ENCODE peak calls at places on chromosomes 12 and 14, in six cellular contexts. U, Q, H, P, W and G are unnamed samples.

GRCh38 chr12:53054112-53054878 is 4.4 kb downstream of the TNS2 start:
- DNase-seq in P (peak; percentile 96), H (peak; percentile 83), W (peak; percentile 86), Q (peak; percentile 95), U (peak; percentile 98), G (peak; percentile 77)

GRCh38 chr14:93965287-93965821 is 11.0 kb downstream of the ASB2 start:
- DNase-seq in U (peak; percentile 32), Q (no peak), W (no peak), P (no peak), H (peak; percentile 90), G (no peak)

GRCh38 chr12:77584860-77585259 is 245.8 kb upstream of the NAV3 start:
- DNase-seq in W (no peak), P (no peak), H (no peak), Q (no peak), U (no peak), G (no peak)

GRCh38 chr14:76205708-76206107 is 54.0 kb downstream of the GPATCH2L start:
- DNase-seq in W (no peak), U (no peak), H (no peak), P (no peak), Q (no peak), G (no peak)

GRCh38 chr12:81167694-81168093 is 89.8 kb downstream of the ACSS3 start:
- DNase-seq in Q (no peak), H (peak; percentile 28), U (peak; percentile 33), P (no peak), W (no peak), G (no peak)

GRCh38 chr12:26680724-26681455 is 152.1 kb downstream of the ITPR2 start:
- DNase-seq in P (no peak), W (no peak), U (peak; percentile 26), Q (no peak), H (peak; percentile 85), G (no peak)

GRCh38 chr12:71504471-71504852 is 64.9 kb downstream of the LGR5 start:
- DNase-seq in W (no peak), H (no peak), P (no peak), Q (no peak), U (no peak), G (no peak)

GRCh38 chr12:120231316-120232011 is 30.6 kb upstream of the RPLP0 start:
- DNase-seq in W (peak; percentile 55), Q (peak; percentile 84), U (peak; percentile 97), H (peak; percentile 84), P (peak; percentile 81), G (no peak)

GRCh38 chr12:79451988-79452387 is 238.8 kb downstream of the PAWR start:
- DNase-seq in Q (no peak), W (no peak), P (no peak), H (peak; percentile 86), U (peak; percentile 94), G (no peak)

GRCh38 chr12:61810486-61810885 is 449.7 kb upstream of the USP15 start:
- DNase-seq in U (peak; percentile 1), Q (no peak), W (no peak), H (no peak), P (no peak), G (no peak)

GRCh38 chr12:123671876-123672275 is 963 bp downstream of the TCTN2 start:
- DNase-seq in P (no peak), Q (no peak), U (no peak), H (peak; percentile 22), W (no peak), G (no peak)

GRCh38 chr12:66367015-66367667 is 64.8 kb downstream of the HELB start:
- DNase-seq in H (no peak), Q (no peak), W (no peak), U (no peak), P (no peak), G (no peak)

GRCh38 chr12:92955997-92956663 is 27.0 kb upstream of the EEA1 start:
- DNase-seq in Q (no peak), U (peak; percentile 28), P (no peak), W (no peak), H (peak; percentile 95), G (no peak)

GRCh38 chr14:60643443-60644402 is 5.6 kb downstream of the SIX1 start:
- DNase-seq in W (no peak), H (no peak), Q (no peak), U (no peak), P (no peak), G (no peak)

GRCh38 chr14:100239200-100239839 is 376 bp downstream of the YY1 start:
- DNase-seq in Q (peak; percentile 51), P (peak; percentile 44), U (no peak), H (no peak), W (peak; percentile 13), G (no peak)

GRCh38 chr14:85622986-85623385 is 93.0 kb downstream of the FLRT2 start:
- DNase-seq in W (no peak), U (no peak), P (no peak), H (no peak), Q (no peak), G (no peak)

GRCh38 chr12:65609359-65609771 is 214.9 kb upstream of the HMGA2 start:
- DNase-seq in P (no peak), U (peak; percentile 82), H (peak; percentile 90), Q (no peak), W (no peak), G (no peak)

GRCh38 chr14:68782091-68782981 is 10.5 kb downstream of the ZFP36L1 start:
- DNase-seq in Q (peak; percentile 76), H (no peak), U (no peak), W (no peak), P (no peak), G (no peak)

GRCh38 chr14:54189358-54190354 is 207.2 kb upstream of the CDKN3 start:
- DNase-seq in W (no peak), Q (no peak), P (no peak), U (peak; percentile 85), H (peak; percentile 62), G (no peak)

GRCh38 chr14:50955373-50956043 is 11.2 kb upstream of the PYGL start:
- DNase-seq in Q (peak; percentile 51), P (no peak), W (no peak), U (peak; percentile 98), H (peak; percentile 93), G (no peak)

GRCh38 chr12:72141381-72141780 is 130.8 kb upstream of the TRHDE start:
- DNase-seq in W (no peak), U (peak; percentile 34), H (peak; percentile 3), P (no peak), Q (no peak), G (no peak)

GRCh38 chr14:29810657-29811056 is 117.0 kb downstream of the PRKD1 start:
- DNase-seq in H (peak; percentile 65), Q (no peak), W (no peak), U (peak; percentile 83), P (peak; percentile 6), G (no peak)

GRCh38 chr12:94640134-94640928 is 10.0 kb downstream of the TMCC3 start:
- DNase-seq in P (no peak), H (no peak), U (peak; percentile 96), W (no peak), Q (peak; percentile 71), G (no peak)

GRCh38 chr12:54220092-54220557 is 31.3 kb upstream of the SMUG1 start:
- DNase-seq in U (peak; percentile 75), Q (peak; percentile 69), P (peak; percentile 35), H (peak; percentile 81), W (peak; percentile 43), G (no peak)

GRCh38 chr12:92624236-92624635 is 78.6 kb upstream of the PLEKHG7 start:
- DNase-seq in W (no peak), H (peak; percentile 24), Q (no peak), P (no peak), U (peak; percentile 30), G (no peak)

GRCh38 chr12:67355428-67356385 is 86.5 kb downstream of the CAND1 start:
- DNase-seq in Q (no peak), P (no peak), U (peak; percentile 59), W (no peak), H (peak; percentile 92), G (no peak)

GRCh38 chr14:68140111-68140741 is 320.6 kb downstream of the RAD51B start:
- DNase-seq in Q (no peak), U (peak; percentile 93), P (peak; percentile 61), W (no peak), H (peak; percentile 96), G (no peak)

GRCh38 chr14:100031506-100032281 is 33.5 kb upstream of the EVL start:
- DNase-seq in H (peak; percentile 99), U (peak; percentile 99), W (no peak), Q (no peak), P (no peak), G (no peak)

GRCh38 chr12:95605875-95606274 is 54.6 kb upstream of the USP44 start:
- DNase-seq in Q (no peak), U (no peak), P (peak; percentile 51), H (peak; percentile 77), W (no peak), G (no peak)

GRCh38 chr12:53096089-53096741 is 1.3 kb upstream of the IGFBP6 start:
- DNase-seq in Q (no peak), U (peak; percentile 75), P (no peak), W (no peak), H (peak; percentile 95), G (no peak)

GRCh38 chr12:52139579-52140062 is 52.2 kb downstream of the KRT80 start:
- DNase-seq in Q (peak; percentile 48), U (peak; percentile 75), W (no peak), P (peak; percentile 38), H (no peak), G (no peak)

GRCh38 chr14:74401504-74402241 is 24.3 kb downstream of the SYNDIG1L start:
- DNase-seq in Q (peak; percentile 71), H (no peak), P (no peak), U (no peak), W (peak; percentile 31), G (peak; percentile 50)

GRCh38 chr14:98580131-98580678 is 691.8 kb downstream of the BCL11B start:
- DNase-seq in P (no peak), U (peak; percentile 49), H (no peak), Q (no peak), W (no peak), G (no peak)

GRCh38 chr12:47741340-47741703 is 16.0 kb upstream of the ENDOU start:
- DNase-seq in Q (peak; percentile 79), W (peak; percentile 43), P (no peak), U (peak; percentile 73), H (no peak), G (no peak)

GRCh38 chr12:69756088-69756731 is 17.6 kb downstream of the RAB3IP start:
- DNase-seq in Q (no peak), W (no peak), H (no peak), U (no peak), P (no peak), G (no peak)

GRCh38 chr12:9782547-9783382 is 22.1 kb upstream of the CD69 start:
- DNase-seq in P (no peak), U (no peak), H (no peak), Q (no peak), W (no peak), G (no peak)

GRCh38 chr14:74886001-74886400 is 4.3 kb downstream of the DLST start:
- DNase-seq in U (peak; percentile 67), W (no peak), P (no peak), H (peak; percentile 97), Q (no peak), G (no peak)

GRCh38 chr12:76460807-76461206 is 98.8 kb downstream of the OSBPL8 start:
- DNase-seq in W (no peak), Q (no peak), U (no peak), P (no peak), H (no peak), G (no peak)

GRCh38 chr12:25054783-25055144 is 105.9 kb upstream of the BCAT1 start:
- DNase-seq in W (peak; percentile 23), U (peak; percentile 56), P (peak; percentile 16), H (no peak), Q (peak; percentile 78), G (no peak)

GRCh38 chr12:54431911-54432814 is 13.1 kb upstream of the ITGA5 start:
- DNase-seq in P (peak; percentile 67), U (peak; percentile 97), H (peak; percentile 92), Q (no peak), W (no peak), G (no peak)